ENCODE peak calls at places on chromosomes 12 and 14, in five cellular contexts. T is hypothalamus, K is MG63, N is HEK293T, E is kidney epithelial cell. V is an unnamed sample.

GRCh38 chr14:69046468-69046867 is 67.4 kb upstream of the ACTN1 start:
- DNase-seq in K (no peak), N (no peak), T (no peak), E (no peak), V (no peak)

GRCh38 chr12:85441740-85442139 is 161.7 kb downstream of the ALX1 start:
- DNase-seq in N (no peak), E (no peak), T (no peak), K (no peak), V (no peak)

GRCh38 chr14:100640481-100641273 is 53.5 kb upstream of the BEGAIN start:
- DNase-seq in T (no peak), E (no peak), K (no peak), N (no peak), V (no peak)

GRCh38 chr14:69504775-69505174 is 20.2 kb downstream of the PLEKHD1 start:
- DNase-seq in N (no peak), T (no peak), K (no peak), E (no peak), V (no peak)

GRCh38 chr14:106562451-106562850 is 1036.1 kb downstream of the TMEM121 start:
- DNase-seq in E (no peak), K (no peak), T (no peak), N (no peak), V (no peak)

GRCh38 chr12:120445911-120446909 is at the start of the genes GATC and TRIAP1:
- DNase-seq in K (peak; percentile 78), T (peak; percentile 82), E (no peak), N (peak; percentile 86), V (no peak)

GRCh38 chr14:74618078-74618952 is 6.3 kb upstream of the LTBP2 start:
- DNase-seq in N (no peak), K (peak; percentile 31), E (peak; percentile 61), T (no peak), V (no peak)

GRCh38 chr14:93083898-93084297 is 31.8 kb downstream of the ITPK1 start:
- DNase-seq in T (no peak), K (no peak), E (no peak), N (no peak), V (no peak)

GRCh38 chr12:78470354-78471195 is 394.0 kb upstream of the SYT1 start:
- DNase-seq in K (peak; percentile 23), N (peak; percentile 30), E (peak; percentile 21), T (no peak), V (no peak)

GRCh38 chr14:59325906-59326305 is 137.4 kb downstream of the DAAM1 start:
- DNase-seq in K (no peak), T (no peak), E (no peak), N (no peak), V (no peak)

V was measured in NCI-H187 treated with DMSO at 0.1 percent for 48 hours.